ENCODE peak calls at places on chromosomes 3 and 15, in five cellular contexts. J is A549, D is endothelial cell of umbilical vein, V is HepG2, R is GM12878. L is an unnamed sample.

GRCh38 chr3:58683001-58683845 is 16.6 kb upstream of the FAM3D start:
- DNase-seq in J (peak), R (peak), D (no peak), V (no peak), L (peak)

GRCh38 chr15:66912001-66912400 is 153.4 kb upstream of the SMAD3 start:
- DNase-seq in D (no peak), V (no peak), J (no peak), R (no peak), L (peak)

GRCh38 chr15:44710236-44711088 is 661 bp downstream of the PATL2 start:
- DNase-seq in D (no peak), R (peak), J (peak), V (no peak), L (peak)

GRCh38 chr15:25268166-25268565 is 170.7 kb downstream of the UBE3A start:
- DNase-seq in R (no peak), J (peak), V (peak), D (no peak), L (peak)

GRCh38 chr15:89171136-89172072 is 50.0 kb downstream of the RLBP1 start:
- DNase-seq in R (no peak), V (peak), D (peak), J (peak), L (peak)

GRCh38 chr3:130925628-130926027 is 31.7 kb downstream of the ATP2C1 start:
- DNase-seq in J (peak), V (no peak), D (no peak), R (peak), L (peak)

GRCh38 chr3:157588386-157589060 is 85.3 kb upstream of the VEPH1 start:
- DNase-seq in D (no peak), V (no peak), R (no peak), J (no peak), L (no peak)

GRCh38 chr3:49900491-49901153 is 3.1 kb downstream of the MST1R start:
- DNase-seq in J (peak), D (no peak), V (no peak), R (no peak), L (no peak)

GRCh38 chr3:136891934-136892855 is 30.2 kb downstream of the NCK1 start:
- DNase-seq in J (no peak), V (no peak), R (no peak), D (peak), L (no peak)

GRCh38 chr15:81893182-81893833 is 152.5 kb downstream of the MEX3B start:
- DNase-seq in D (no peak), R (no peak), J (no peak), V (no peak), L (no peak)

GRCh38 chr15:100803158-100803440 is 76.5 kb upstream of the ALDH1A3 start:
- DNase-seq in J (no peak), D (no peak), R (no peak), V (no peak), L (no peak)

GRCh38 chr3:157151627-157152026 is 8.3 kb downstream of the CCNL1 start:
- DNase-seq in V (no peak), J (no peak), R (no peak), D (no peak), L (no peak)

GRCh38 chr15:63414474-63415201 is 33.0 kb upstream of the CA12 start:
- DNase-seq in J (no peak), D (no peak), V (no peak), R (no peak), L (peak)

GRCh38 chr15:80019168-80019745 is 40.2 kb upstream of the ZFAND6 start:
- DNase-seq in D (no peak), V (no peak), R (no peak), J (no peak), L (no peak)

GRCh38 chr15:71109130-71109529 is 6.1 kb upstream of the THSD4 start:
- DNase-seq in R (no peak), J (no peak), D (no peak), V (no peak), L (no peak)
- TF ChIP-seq CTCF in R (no peak), J (no peak), D (no peak), V (no peak), L (no peak)

GRCh38 chr3:120741320-120741719 is 996 bp downstream of the RABL3 start:
- DNase-seq in R (no peak), D (no peak), V (no peak), J (no peak), L (peak)

GRCh38 chr3:120741837-120742197 is 499 bp downstream of the RABL3 start:
- DNase-seq in R (peak), J (no peak), D (no peak), V (peak), L (no peak)

GRCh38 chr3:120743081-120743365 is 479 bp downstream of the GTF2E1 start:
- DNase-seq in J (no peak), V (no peak), D (no peak), R (no peak), L (no peak)

GRCh38 chr3:120743556-120744195 is 1.1 kb downstream of the GTF2E1 start:
- DNase-seq in D (no peak), R (no peak), J (no peak), V (no peak), L (peak)

GRCh38 chr3:120742198-120743080 is at the start of the genes GTF2E1 and RABL3:
- DNase-seq in D (peak), V (peak), R (peak), J (peak), L (peak)
- TF ChIP-seq POLR2A in D (peak), V (peak), R (peak), J (peak), L (peak)

DNA sequence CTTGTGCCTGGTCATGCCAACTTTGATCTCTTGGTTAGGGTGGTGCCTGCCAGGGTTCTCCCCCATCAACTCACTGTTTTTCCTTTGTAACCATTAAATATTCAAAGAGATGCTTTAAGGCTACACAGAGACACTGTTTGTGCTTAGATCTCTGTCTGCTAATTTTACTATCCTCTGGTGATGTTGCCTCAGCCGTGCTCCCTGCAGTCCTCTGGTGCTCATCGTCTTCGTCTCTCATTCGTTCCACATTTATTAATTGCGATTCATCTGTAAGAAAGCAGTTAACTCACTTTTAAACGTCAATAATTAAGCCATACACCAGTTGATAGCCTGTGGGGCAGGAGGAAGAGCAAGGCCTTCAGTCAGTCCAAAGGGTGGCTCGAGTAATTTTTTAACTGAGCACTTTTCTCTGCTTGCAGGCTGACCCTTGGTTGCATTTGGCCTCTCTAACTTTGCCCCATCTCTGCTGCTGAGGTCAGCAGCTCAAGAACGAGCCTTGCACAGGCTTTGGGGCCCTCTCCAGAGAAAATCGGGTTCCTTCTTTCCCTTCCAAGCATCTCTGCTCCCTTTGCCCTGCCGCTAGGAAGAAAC is 62.9 kb downstream of the KLF15 start:
- DNase-seq in R (no peak), D (no peak), V (no peak), J (no peak), L (no peak)
- TF ChIP-seq MYC in R (no peak), D (no peak), V (no peak), J (no peak), L (no peak)

GRCh38 chr15:51133140-51133630 is 38.5 kb upstream of the TNFAIP8L3 start:
- DNase-seq in R (no peak), D (no peak), V (no peak), J (no peak), L (no peak)
- TF ChIP-seq CTCF in R (no peak), D (no peak), V (no peak), J (no peak), L (no peak)

GRCh38 chr15:99105516-99106341 is 849 bp downstream of the SYNM start:
- DNase-seq in R (no peak), D (peak), V (no peak), J (peak), L (peak)
- TF ChIP-seq POLR2A in R (no peak), D (no peak), V (no peak), J (peak), L (no peak)

GRCh38 chr3:13698498-13698897 is 149.6 kb downstream of the FBLN2 start:
- DNase-seq in J (no peak), R (no peak), D (no peak), V (no peak), L (no peak)

GRCh38 chr3:13703071-13703470 is 154.1 kb downstream of the FBLN2 start:
- DNase-seq in J (no peak), R (no peak), D (no peak), V (no peak), L (no peak)

GRCh38 chr3:13702226-13702820 is 153.4 kb downstream of the FBLN2 start:
- DNase-seq in R (no peak), V (no peak), J (no peak), D (no peak), L (no peak)

GRCh38 chr3:13700362-13700761 is 151.4 kb downstream of the FBLN2 start:
- DNase-seq in R (no peak), V (no peak), D (no peak), J (no peak), L (no peak)

DNA sequence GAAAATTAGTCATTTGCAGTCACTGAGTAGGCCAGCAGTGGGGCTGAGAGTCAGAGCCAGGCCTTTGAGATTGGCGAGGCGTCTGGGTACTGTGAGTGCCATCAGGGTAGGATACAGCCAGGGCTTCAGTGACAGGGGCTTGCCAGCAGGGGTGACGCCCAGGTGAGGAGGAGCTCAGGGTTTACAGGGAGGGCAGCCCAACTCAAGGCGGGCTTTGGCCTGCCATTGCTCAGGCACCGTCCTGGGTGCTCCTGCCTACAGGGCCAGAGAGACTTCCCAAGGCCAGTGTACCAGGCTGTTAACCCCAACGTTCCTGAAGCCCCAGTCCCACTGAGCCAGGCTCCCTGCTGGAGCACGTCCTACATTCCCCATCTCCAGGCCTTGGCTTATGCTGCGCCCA is 152.0 kb downstream of the FBLN2 start:
- DNase-seq in V (no peak), D (no peak), R (no peak), J (no peak), L (no peak)
- TF ChIP-seq MYC in V (no peak), D (no peak), R (no peak), J (no peak), L (no peak)